ENCODE peak calls at places on chromosome 19, in eight cellular contexts. X is AG09319, Y is GM12864, C is NCI-H187, K is brain microvascular endothelial cell, J is posterior cingulate gyrus, O is activated T-cell treated with anti-CD3 and anti-CD28 coated beads for 1 hour, Q is EL. A is an unnamed sample.

GRCh38 chr19:31220540-31220939 is 128.7 kb downstream of the TSHZ3 start:
- DNase-seq in X (no peak), Y (no peak), C (no peak), K (no peak), J (no peak), O (no peak), Q (peak; percentile 23), A (no peak)

GRCh38 chr19:2260341-2260751 is 4.1 kb upstream of the JSRP1 start:
- DNase-seq in X (no peak), Y (peak; percentile 47), C (no peak), K (no peak), J (no peak), O (no peak), Q (peak; percentile 45), A (no peak)

GRCh38 chr19:28358604-28359003 is 854.3 kb downstream of the UQCRFS1 start:
- DNase-seq in X (no peak), Y (no peak), C (no peak), K (no peak), J (no peak), O (no peak), Q (no peak), A (no peak)

GRCh38 chr19:2415281-2415972 is 12.0 kb downstream of the TIMM13 start:
- DNase-seq in X (no peak), Y (no peak), C (no peak), K (no peak), J (no peak), O (no peak), Q (no peak), A (no peak)

GRCh38 chr19:38634757-38635482 is 12.5 kb upstream of the ACTN4 start:
- DNase-seq in X (no peak), Y (no peak), C (peak; percentile 17), K (peak; percentile 49), J (peak; percentile 74), O (peak; percentile 75), Q (peak; percentile 68), A (peak; percentile 56)

GRCh38 chr19:47991191-47991808 is 670 bp downstream of the BSPH1 start:
- DNase-seq in X (no peak), Y (no peak), C (no peak), K (no peak), J (no peak), O (no peak), Q (no peak), A (no peak)

GRCh38 chr19:30757836-30758617 is 385.8 kb downstream of the ZNF536 start:
- DNase-seq in X (no peak), Y (no peak), C (no peak), K (no peak), J (no peak), O (no peak), Q (no peak), A (no peak)

GRCh38 chr19:3065675-3066357 is 3.5 kb upstream of the TLE5 start:
- DNase-seq in X (no peak), Y (peak; percentile 83), C (no peak), K (no peak), J (no peak), O (no peak), Q (no peak), A (no peak)

GRCh38 chr19:40560092-40560507 is 16.6 kb upstream of the SHKBP1 start:
- DNase-seq in X (no peak), Y (no peak), C (no peak), K (no peak), J (no peak), O (no peak), Q (no peak), A (no peak)

GRCh38 chr19:42697884-42698283 is 42.4 kb downstream of the PSG3 start:
- DNase-seq in X (no peak), Y (no peak), C (no peak), K (no peak), J (no peak), O (no peak), Q (no peak), A (no peak)

GRCh38 chr19:40580619-40581018 is 3.9 kb downstream of the SHKBP1 start:
- DNase-seq in X (no peak), Y (no peak), C (no peak), K (no peak), J (no peak), O (no peak), Q (no peak), A (no peak)

GRCh38 chr19:45050036-45050435 is 11.2 kb downstream of the CLASRP start:
- DNase-seq in X (no peak), Y (no peak), C (no peak), K (no peak), J (no peak), O (no peak), Q (no peak), A (no peak)

GRCh38 chr19:11949201-11949600 is 15.6 kb upstream of the ZNF763 start:
- DNase-seq in X (no peak), Y (no peak), C (no peak), K (no peak), J (no peak), O (no peak), Q (no peak), A (no peak)

GRCh38 chr19:29533578-29534544 is 8.1 kb downstream of the VSTM2B start:
- DNase-seq in X (no peak), Y (no peak), C (no peak), K (no peak), J (no peak), O (no peak), Q (no peak), A (no peak)

GRCh38 chr19:2050349-2050990 is 574 bp downstream of the MKNK2 start:
- DNase-seq in X (no peak), Y (no peak), C (no peak), K (no peak), J (no peak), O (no peak), Q (no peak), A (no peak)

GRCh38 chr19:4584670-4585460 is 25.4 kb upstream of the SEMA6B start:
- DNase-seq in X (no peak), Y (no peak), C (no peak), K (no peak), J (peak; percentile 47), O (no peak), Q (no peak), A (no peak)

GRCh38 chr19:46753420-46754155 is 7.3 kb upstream of the STRN4 start:
- DNase-seq in X (no peak), Y (no peak), C (no peak), K (no peak), J (peak; percentile 63), O (peak; percentile 60), Q (peak; percentile 36), A (no peak)

GRCh38 chr19:14441041-14441938 is 8.2 kb downstream of the PKN1 start:
- DNase-seq in X (no peak), Y (no peak), C (no peak), K (no peak), J (no peak), O (no peak), Q (no peak), A (no peak)